ENCODE peak calls at places on chromosomes 6 and 20, in four cellular contexts. A, I, Q and U are unnamed samples.

GRCh38 chr20:9068896-9069663 is at the start of gene PLCB4:
- DNase-seq in Q (peak), A (no peak), I (no peak), U (no peak)

GRCh38 chr6:46985943-46986342 is 56.2 kb downstream of the ADGRF1 start:
- DNase-seq in A (no peak), I (no peak), Q (peak), U (no peak)

GRCh38 chr6:139981810-139982550 is 607.5 kb upstream of the CITED2 start:
- DNase-seq in A (no peak), Q (peak), I (no peak), U (no peak)

GRCh38 chr6:143804835-143805239 is 38.3 kb upstream of the LTV1 start:
- DNase-seq in A (no peak), Q (no peak), I (no peak), U (no peak)

GRCh38 chr20:16096756-16097326 is 476.4 kb downstream of the KIF16B start:
- DNase-seq in A (no peak), I (no peak), Q (no peak), U (no peak)

GRCh38 chr6:55822815-55823214 is 52.6 kb downstream of the BMP5 start:
- DNase-seq in Q (peak), I (no peak), A (no peak), U (no peak)

GRCh38 chr20:64049060-64049886 is at the start of gene SOX18:
- DNase-seq in Q (peak), A (no peak), I (no peak), U (no peak)

GRCh38 chr20:1875762-1876161 is 19.4 kb upstream of the SIRPA start:
- DNase-seq in I (no peak), Q (no peak), A (no peak), U (no peak)

GRCh38 chr6:130625825-130626500 is 201.2 kb upstream of the SMLR1 start:
- DNase-seq in Q (peak), A (peak), I (no peak), U (no peak)

GRCh38 chr20:48791666-48792071 is 36.1 kb downstream of the PREX1 start:
- DNase-seq in I (no peak), Q (peak), A (no peak), U (no peak)

GRCh38 chr6:47453372-47453936 is 24.1 kb upstream of the CD2AP start:
- DNase-seq in Q (no peak), A (no peak), I (no peak), U (no peak)

GRCh38 chr6:11397622-11398450 is 139.7 kb upstream of the TMEM170B start:
- DNase-seq in A (no peak), Q (no peak), I (no peak), U (no peak)

GRCh38 chr6:166925141-166925996 is 31.0 kb downstream of the RNASET2 start:
- DNase-seq in Q (no peak), A (no peak), I (no peak), U (no peak)

GRCh38 chr20:47055699-47056369 is 161.2 kb downstream of the EYA2 start:
- DNase-seq in A (no peak), I (no peak), Q (no peak), U (no peak)

GRCh38 chr6:13814176-13814937 is at the start of gene MCUR1:
- DNase-seq in I (peak), Q (peak), A (peak), U (peak)
- TF ChIP-seq CTCF in I (peak), Q (no peak), A (peak), U (no peak)

DNA sequence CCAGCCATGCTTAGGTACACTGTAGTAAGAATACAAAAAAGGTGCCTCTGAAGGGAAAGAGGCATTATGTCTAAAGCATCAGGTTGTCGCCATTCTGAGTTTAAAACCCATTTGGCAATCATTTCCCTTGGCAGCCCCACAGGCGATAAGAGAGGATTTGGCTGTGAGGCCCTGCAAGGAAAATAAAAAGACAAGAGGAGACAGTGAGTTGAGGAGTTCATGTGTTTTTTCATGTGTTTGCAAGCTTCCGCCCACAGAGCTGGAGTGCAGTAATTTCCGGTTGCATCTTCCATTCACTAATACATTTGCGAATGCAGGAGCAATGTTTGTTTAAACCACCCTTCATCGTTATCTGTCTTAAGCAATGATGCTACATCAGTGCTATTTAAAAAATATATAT is 138.5 kb upstream of the SOX4 start:
- DNase-seq in Q (peak), I (no peak), A (no peak), U (no peak)
- TF ChIP-seq CTCF in Q (no peak), I (no peak), A (no peak), U (no peak)

DNA sequence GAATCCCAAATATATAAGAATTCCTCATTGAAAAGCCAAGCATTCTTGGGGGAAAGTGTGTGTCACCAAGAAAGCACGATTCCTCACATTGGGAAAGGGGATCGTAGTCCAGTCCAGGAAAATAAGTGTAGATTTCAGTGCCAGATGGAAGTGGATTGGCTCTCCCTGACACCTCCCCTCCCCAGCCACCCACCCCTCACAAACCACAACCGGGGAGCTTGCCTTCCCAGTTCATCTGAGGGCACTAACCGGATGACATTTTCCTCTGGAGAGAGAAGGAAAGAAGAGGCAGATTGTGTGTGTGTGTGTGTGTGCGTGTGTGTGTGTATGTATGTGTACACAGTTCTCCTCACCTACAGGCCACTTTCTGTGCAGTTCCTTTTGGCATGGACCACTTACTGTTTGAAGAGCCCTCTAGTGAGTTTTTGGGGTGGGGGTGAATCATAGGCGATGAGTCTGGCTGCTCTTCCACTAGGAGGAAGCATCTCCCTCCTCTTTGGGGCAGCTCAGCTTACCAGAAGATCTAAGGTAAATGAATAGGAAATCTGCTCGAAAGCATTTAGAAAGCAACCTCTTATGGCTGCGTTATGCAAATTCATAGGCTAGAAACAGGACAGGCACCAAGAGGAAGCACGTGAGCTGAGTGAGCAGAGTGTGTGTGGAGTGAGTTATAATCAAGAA is 20.8 kb downstream of the DAAM2 start:
- DNase-seq in A (no peak), Q (peak), I (peak), U (no peak)
- TF ChIP-seq CTCF in A (no peak), Q (peak), I (no peak), U (no peak)

DNA sequence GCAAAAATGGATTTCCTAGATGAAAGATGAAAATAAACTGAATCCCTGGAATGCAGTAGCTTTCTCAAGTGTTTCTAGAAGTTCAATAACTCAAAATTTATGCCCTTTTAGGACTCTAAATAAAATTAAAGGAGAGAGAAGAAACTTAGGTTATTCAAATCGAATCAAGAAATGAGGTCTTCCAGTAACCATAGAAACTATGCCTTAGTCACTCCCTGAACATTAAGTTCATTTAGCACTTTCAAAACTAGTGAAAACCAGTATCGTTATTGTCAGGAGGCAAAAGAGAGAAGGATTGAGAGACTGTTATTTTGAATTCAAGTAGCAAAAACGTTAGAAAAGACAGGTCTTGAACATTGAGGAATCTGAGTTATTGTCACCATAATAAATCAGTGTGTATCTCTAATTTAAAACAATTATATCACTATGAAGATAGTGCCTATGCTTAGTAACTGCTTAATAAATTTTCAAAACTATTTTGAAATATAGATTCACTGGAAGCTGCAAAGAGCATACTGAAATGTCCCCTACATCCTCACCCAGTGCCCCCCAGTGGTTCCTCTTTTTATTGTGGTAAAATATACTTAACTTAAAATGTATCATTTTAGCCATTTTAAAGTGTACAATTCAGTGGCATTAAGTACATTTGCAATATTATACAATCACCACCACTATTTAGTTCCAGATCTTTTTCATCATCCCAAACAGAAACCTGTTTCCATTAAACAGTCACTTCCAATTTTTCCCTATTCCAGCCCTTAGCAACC is 4.6 kb downstream of the RPP21 start:
- DNase-seq in Q (no peak), I (no peak), A (no peak), U (no peak)
- TF ChIP-seq CTCF in Q (no peak), I (no peak), A (no peak), U (no peak)

GRCh38 chr6:138896104-138896756 is 91.8 kb downstream of the REPS1 start:
- DNase-seq in Q (no peak), A (no peak), I (no peak), U (no peak)

GRCh38 chr6:138891255-138891986 is 95.5 kb downstream of the ECT2L start:
- DNase-seq in A (no peak), Q (peak), I (no peak), U (no peak)

DNA sequence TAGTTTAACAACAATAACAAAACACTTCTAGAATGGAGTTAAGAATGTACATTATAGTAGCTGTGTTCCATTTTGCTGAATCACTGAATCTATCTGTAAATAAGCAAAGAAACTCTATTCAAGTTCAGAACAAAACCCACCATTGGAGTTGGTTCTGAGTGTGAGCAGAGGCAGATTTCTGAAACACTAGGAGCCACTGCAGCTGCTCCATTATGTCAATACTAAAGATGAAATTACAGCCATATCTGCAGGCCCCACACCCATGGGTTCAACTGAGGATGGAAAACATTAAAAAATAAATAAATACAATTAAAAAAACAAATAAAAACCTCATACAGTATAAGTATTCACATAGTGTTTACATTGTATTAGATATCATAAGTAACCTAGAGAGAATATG is 91.0 kb downstream of the REPS1 start:
- DNase-seq in I (no peak), A (no peak), Q (no peak), U (no peak)
- TF ChIP-seq CTCF in I (no peak), A (no peak), Q (no peak), U (no peak)

GRCh38 chr6:97440590-97441176 is 157.7 kb upstream of the MMS22L start:
- DNase-seq in Q (peak), I (no peak), A (no peak), U (no peak)
- TF ChIP-seq CTCF in Q (peak), I (no peak), A (peak), U (no peak)

DNA sequence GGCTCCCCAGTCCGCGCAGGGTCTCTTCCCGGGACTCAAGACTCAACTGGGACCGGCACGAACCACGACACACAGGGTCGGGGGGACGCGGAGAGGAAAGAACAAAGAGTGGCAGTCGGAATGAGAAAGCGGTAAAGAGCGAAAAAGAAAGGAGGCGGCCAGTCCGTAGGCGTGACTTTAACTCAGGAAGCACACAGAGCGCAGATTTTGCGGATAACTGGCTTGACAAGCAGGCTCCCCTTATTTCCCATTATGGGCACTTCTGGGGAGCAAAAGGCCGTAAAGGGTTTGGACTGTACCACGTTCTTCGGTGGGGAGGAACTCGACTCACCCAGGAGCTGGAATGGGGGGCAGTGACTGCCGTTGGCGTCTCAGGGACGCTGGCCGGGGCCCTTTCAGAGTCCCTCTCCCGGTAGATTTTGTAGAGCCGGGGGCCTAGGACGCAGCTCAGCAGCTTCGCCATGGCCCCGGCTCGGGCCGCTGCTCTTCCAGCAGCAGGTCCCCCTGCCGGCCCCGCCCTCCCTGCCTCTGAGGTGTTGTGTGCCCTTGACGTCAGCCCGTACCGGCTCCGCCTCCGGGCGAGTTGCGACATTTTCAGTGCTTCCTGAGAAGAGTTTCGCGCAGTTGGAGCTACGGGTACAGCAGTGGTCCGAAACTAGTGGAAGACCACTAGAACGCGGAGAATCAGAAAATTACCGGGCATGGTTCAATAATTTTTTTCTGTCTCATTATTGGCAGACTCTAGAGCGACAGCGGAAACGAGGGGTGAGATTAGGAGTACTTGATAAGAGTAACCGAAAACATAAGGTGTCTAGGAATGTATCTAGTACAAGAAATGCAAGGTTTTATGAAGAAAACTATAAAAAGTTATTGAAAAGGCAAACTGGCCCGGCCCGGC is at the start of gene ABHD16A:
- DNase-seq in A (peak), I (peak), Q (peak), U (peak)
- TF ChIP-seq CTCF in A (no peak), I (no peak), Q (no peak), U (no peak)

GRCh38 chr6:169158750-169159149 is 94.9 kb downstream of the THBS2 start:
- DNase-seq in I (no peak), A (no peak), Q (no peak), U (no peak)
- TF ChIP-seq CTCF in I (no peak), A (no peak), Q (peak), U (no peak)